ENCODE peak calls at places on chromosomes 11 and 22, in five cellular contexts. One of them, this sample, is unnamed.

GRCh38 chr11:107696140-107696539 is 15.7 kb downstream of the SLN start:
- DNase-seq in K562: no peak
- DNase-seq in HCT116: peak
- DNase-seq in GM12878: no peak
- DNase-seq in H1: no peak
- DNase-seq in this sample: no peak

GRCh38 chr11:35826949-35827348 is 116.9 kb upstream of the LDLRAD3 start:
- DNase-seq in K562: no peak
- DNase-seq in HCT116: no peak
- DNase-seq in H1: no peak
- DNase-seq in GM12878: no peak
- DNase-seq in this sample: no peak

GRCh38 chr11:18757742-18758294 is 31.8 kb upstream of the IGSF22 start:
- DNase-seq in HCT116: no peak
- DNase-seq in H1: no peak
- DNase-seq in K562: no peak
- DNase-seq in GM12878: no peak
- DNase-seq in this sample: no peak

GRCh38 chr11:31218847-31219246 is 150.7 kb downstream of the DCDC1 start:
- DNase-seq in H1: no peak
- DNase-seq in HCT116: no peak
- DNase-seq in GM12878: no peak
- DNase-seq in K562: no peak
- DNase-seq in this sample: no peak

GRCh38 chr11:30586251-30587144 is at the start of gene MPPED2:
- DNase-seq in HCT116: no peak
- DNase-seq in GM12878: no peak
- DNase-seq in H1: no peak
- DNase-seq in K562: peak
- DNase-seq in this sample: no peak

GRCh38 chr11:79198898-79199250 is 242.0 kb downstream of the TENM4 start:
- DNase-seq in K562: no peak
- DNase-seq in HCT116: no peak
- DNase-seq in GM12878: no peak
- DNase-seq in H1: no peak
- DNase-seq in this sample: no peak

GRCh38 chr11:72039108-72039850 is 40.6 kb downstream of the IL18BP start:
- DNase-seq in K562: no peak
- DNase-seq in GM12878: no peak
- DNase-seq in HCT116: no peak
- DNase-seq in H1: no peak
- DNase-seq in this sample: no peak

GRCh38 chr11:44333271-44334218 is 23.6 kb upstream of the ALX4 start:
- DNase-seq in H1: no peak
- DNase-seq in GM12878: no peak
- DNase-seq in HCT116: peak
- DNase-seq in K562: peak
- DNase-seq in this sample: peak

GRCh38 chr11:47950396-47950795 is 30.0 kb upstream of the PTPRJ start:
- DNase-seq in K562: no peak
- DNase-seq in HCT116: no peak
- DNase-seq in H1: no peak
- DNase-seq in GM12878: peak
- DNase-seq in this sample: no peak

GRCh38 chr11:102950622-102951081 is 4.9 kb downstream of the MMP13 start:
- DNase-seq in K562: no peak
- DNase-seq in HCT116: no peak
- DNase-seq in GM12878: no peak
- DNase-seq in H1: no peak
- DNase-seq in this sample: no peak

GRCh38 chr11:3106736-3107524 is 49.7 kb upstream of the CARS1 start:
- DNase-seq in K562: no peak
- DNase-seq in GM12878: no peak
- DNase-seq in H1: no peak
- DNase-seq in HCT116: no peak
- DNase-seq in this sample: no peak

GRCh38 chr11:58905141-58905715 is 34.1 kb upstream of the GLYATL1 start:
- DNase-seq in GM12878: no peak
- DNase-seq in HCT116: no peak
- DNase-seq in K562: no peak
- DNase-seq in H1: no peak
- DNase-seq in this sample: no peak

GRCh38 chr11:45379162-45379863 is 93.2 kb upstream of the SYT13 start:
- DNase-seq in K562: no peak
- DNase-seq in H1: no peak
- DNase-seq in GM12878: no peak
- DNase-seq in HCT116: no peak
- DNase-seq in this sample: no peak

GRCh38 chr11:103332409-103332808 is 223.2 kb downstream of the DYNC2H1 start:
- DNase-seq in GM12878: no peak
- DNase-seq in H1: no peak
- DNase-seq in K562: no peak
- DNase-seq in HCT116: no peak
- DNase-seq in this sample: no peak

GRCh38 chr11:92846542-92847125 is 122.8 kb upstream of the MTNR1B start:
- DNase-seq in K562: no peak
- DNase-seq in HCT116: no peak
- DNase-seq in H1: no peak
- DNase-seq in GM12878: no peak
- DNase-seq in this sample: no peak

GRCh38 chr22:31272522-31273446 is 19.5 kb downstream of the PIK3IP1 start:
- DNase-seq in K562: peak
- DNase-seq in H1: no peak
- DNase-seq in HCT116: peak
- DNase-seq in GM12878: no peak
- DNase-seq in this sample: peak

GRCh38 chr11:109783017-109783416 is 310.2 kb upstream of the ZC3H12C start:
- DNase-seq in K562: no peak
- DNase-seq in GM12878: no peak
- DNase-seq in HCT116: no peak
- DNase-seq in H1: no peak
- DNase-seq in this sample: no peak

GRCh38 chr11:39965701-39966100 is 1493.8 kb downstream of the LRRC4C start:
- DNase-seq in K562: no peak
- DNase-seq in HCT116: no peak
- DNase-seq in H1: no peak
- DNase-seq in GM12878: no peak
- DNase-seq in this sample: no peak

GRCh38 chr11:103649401-103649895 is 387.0 kb upstream of the DDI1 start:
- DNase-seq in K562: no peak
- DNase-seq in H1: no peak
- DNase-seq in HCT116: no peak
- DNase-seq in GM12878: no peak
- DNase-seq in this sample: no peak

GRCh38 chr11:63920126-63920869 is 3.3 kb upstream of the RCOR2 start:
- DNase-seq in GM12878: no peak
- DNase-seq in K562: no peak
- DNase-seq in H1: no peak
- DNase-seq in HCT116: no peak
- DNase-seq in this sample: peak

GRCh38 chr11:134545521-134545920 is 133.5 kb upstream of the B3GAT1 start:
- DNase-seq in K562: no peak
- DNase-seq in HCT116: no peak
- DNase-seq in GM12878: no peak
- DNase-seq in H1: no peak
- DNase-seq in this sample: no peak

GRCh38 chr22:29151316-29151715 is 54.4 kb upstream of the EMID1 start:
- DNase-seq in HCT116: no peak
- DNase-seq in K562: no peak
- DNase-seq in GM12878: no peak
- DNase-seq in H1: no peak
- DNase-seq in this sample: no peak

GRCh38 chr22:26648011-26648497 is 9.3 kb upstream of the MIAT start:
- DNase-seq in H1: peak
- DNase-seq in HCT116: no peak
- DNase-seq in K562: no peak
- DNase-seq in GM12878: no peak
- DNase-seq in this sample: no peak

GRCh38 chr22:42990131-42990838 is 24.7 kb downstream of the PACSIN2 start:
- DNase-seq in K562: no peak
- DNase-seq in HCT116: no peak
- DNase-seq in H1: no peak
- DNase-seq in GM12878: no peak
- DNase-seq in this sample: peak

GRCh38 chr11:109155291-109155690 is 266.7 kb upstream of the C11orf87 start:
- DNase-seq in H1: no peak
- DNase-seq in HCT116: no peak
- DNase-seq in GM12878: no peak
- DNase-seq in K562: no peak
- DNase-seq in this sample: no peak

DNA sequence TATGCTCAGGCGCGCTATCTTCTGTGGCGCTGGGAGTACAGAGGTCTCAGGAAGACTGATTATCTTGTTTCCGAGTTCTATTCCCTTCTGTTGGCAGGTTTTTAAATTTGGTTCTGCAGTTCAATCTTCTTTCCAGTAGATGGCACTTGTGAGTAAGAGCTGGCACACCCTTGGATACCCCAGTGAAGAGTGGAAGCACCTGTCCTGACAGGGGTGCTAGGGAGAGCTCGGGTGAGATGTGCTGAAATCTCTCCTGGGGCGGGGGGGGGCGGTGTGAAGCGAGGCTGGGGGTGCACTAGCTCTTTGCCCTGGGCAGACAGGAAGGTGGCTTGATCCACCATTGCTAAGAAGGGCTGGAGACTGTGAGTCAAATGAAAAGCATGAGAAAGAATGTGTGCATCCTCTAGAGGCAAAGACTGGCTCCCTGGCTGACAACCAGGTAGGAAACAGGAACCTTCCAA is 679.9 kb upstream of the CCDC179 start:
- DNase-seq in H1: peak
- DNase-seq in K562: peak
- DNase-seq in HCT116: no peak
- DNase-seq in GM12878: peak
- DNase-seq in this sample: peak
- TF ChIP-seq SP1 in H1: no peak
- TF ChIP-seq SP1 in K562: no peak
- TF ChIP-seq SP1 in HCT116: no peak
- TF ChIP-seq SP1 in GM12878: no peak
- TF ChIP-seq SP1 in this sample: no peak

DNA sequence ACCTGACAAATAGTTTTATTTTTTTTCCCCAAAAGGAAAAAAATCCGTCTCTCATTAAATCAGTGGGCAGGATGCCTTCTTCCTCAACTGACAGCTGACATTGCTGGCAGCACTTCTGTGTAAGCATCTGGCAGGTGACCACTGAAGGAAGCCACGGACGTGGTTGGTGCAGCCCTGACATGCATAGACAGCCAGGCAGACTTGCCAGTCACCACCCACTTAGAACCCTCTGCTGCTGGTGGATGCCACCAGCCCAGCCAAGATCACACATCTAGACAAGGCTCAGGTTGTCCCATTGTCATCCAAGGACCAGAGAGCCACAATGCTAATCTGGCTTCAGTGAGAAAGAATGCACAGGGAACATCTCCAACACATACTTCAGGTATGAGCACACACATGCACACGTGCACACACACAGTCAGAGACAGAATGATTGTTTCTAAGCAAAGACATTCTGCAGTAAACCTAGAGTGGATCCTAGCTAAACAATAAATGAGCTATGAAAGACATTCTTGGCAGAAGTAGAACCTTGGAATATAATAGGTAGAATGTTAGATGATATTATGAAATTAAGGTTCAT is 49.8 kb upstream of the BMAL1 start:
- DNase-seq in K562: no peak
- DNase-seq in HCT116: no peak
- DNase-seq in H1: no peak
- DNase-seq in GM12878: no peak
- DNase-seq in this sample: no peak
- TF ChIP-seq SRF in K562: no peak
- TF ChIP-seq SRF in HCT116: no peak
- TF ChIP-seq SRF in H1: no peak
- TF ChIP-seq SRF in GM12878: no peak
- TF ChIP-seq SRF in this sample: no peak

DNA sequence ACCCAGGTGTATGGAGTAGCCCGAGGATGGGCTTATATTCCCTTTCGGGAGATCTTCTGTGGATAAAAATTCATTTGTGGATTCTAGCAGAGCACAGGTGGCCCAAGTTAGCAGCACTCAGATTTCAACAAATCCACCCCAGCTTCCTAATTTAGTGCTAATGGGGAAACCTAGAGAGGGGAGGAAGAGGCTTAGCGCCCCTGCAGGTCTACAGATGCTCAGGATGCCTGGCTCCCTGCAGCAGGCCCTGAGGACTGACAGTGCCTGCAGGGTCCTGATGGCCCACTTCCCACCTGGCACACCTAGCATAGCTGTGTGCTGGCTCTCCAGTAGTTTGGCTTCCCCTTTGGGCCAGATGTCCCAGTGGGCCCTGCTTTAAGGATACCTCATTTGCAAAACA is 6.5 kb downstream of the DGAT2 start:
- DNase-seq in HCT116: no peak
- DNase-seq in H1: no peak
- DNase-seq in K562: no peak
- DNase-seq in GM12878: no peak
- DNase-seq in this sample: no peak
- TF ChIP-seq SP1 in HCT116: no peak
- TF ChIP-seq SP1 in H1: no peak
- TF ChIP-seq SP1 in K562: no peak
- TF ChIP-seq SP1 in GM12878: no peak
- TF ChIP-seq SP1 in this sample: no peak

GRCh38 chr11:8202428-8203160 is 33.8 kb upstream of the RIC3 start:
- DNase-seq in K562: no peak
- DNase-seq in HCT116: no peak
- DNase-seq in H1: no peak
- DNase-seq in GM12878: no peak
- DNase-seq in this sample: no peak
- TF ChIP-seq SRF in K562: no peak
- TF ChIP-seq SRF in HCT116: no peak
- TF ChIP-seq SRF in H1: no peak
- TF ChIP-seq SRF in GM12878: no peak
- TF ChIP-seq SRF in this sample: no peak

DNA sequence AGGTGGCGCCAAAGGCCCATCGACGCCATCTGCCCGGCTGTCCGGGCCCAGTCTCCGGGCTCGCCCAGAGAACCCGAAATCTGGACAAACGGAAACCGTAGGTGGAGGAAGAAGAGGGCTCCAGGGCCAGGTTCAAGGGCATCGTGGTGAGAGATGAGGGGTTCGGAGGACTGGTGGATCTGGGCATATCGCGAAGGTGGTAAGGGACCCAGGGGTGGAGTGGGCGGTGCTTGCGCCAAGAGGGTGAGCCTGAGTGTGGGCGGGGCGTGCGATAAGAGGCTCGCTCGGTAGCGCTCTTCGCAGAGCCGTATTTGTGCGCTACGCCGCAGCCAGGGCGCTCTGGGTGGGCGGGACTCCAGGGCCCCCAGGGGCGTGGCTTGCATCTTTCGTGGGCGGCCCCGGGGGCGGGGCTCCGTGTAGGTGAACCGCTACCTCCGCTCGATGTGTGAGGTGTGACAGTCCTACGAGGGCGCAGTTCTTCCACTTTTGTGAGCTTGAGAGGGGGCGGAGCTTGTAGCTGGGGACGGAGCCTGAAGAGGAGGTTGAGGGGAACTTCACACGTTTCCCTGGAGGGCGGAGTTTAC is 4.8 kb downstream of the CD248 start:
- DNase-seq in GM12878: peak
- DNase-seq in H1: peak
- DNase-seq in K562: peak
- DNase-seq in HCT116: peak
- DNase-seq in this sample: peak
- TF ChIP-seq SP1 in GM12878: no peak
- TF ChIP-seq SP1 in H1: no peak
- TF ChIP-seq SP1 in K562: peak
- TF ChIP-seq SP1 in HCT116: no peak
- TF ChIP-seq SP1 in this sample: no peak